ENCODE peak calls at places on chromosomes 1 and 21, in six cellular contexts. One of them, this sample, is unnamed.

GRCh38 chr1:25462732-25463131 is 32.0 kb downstream of the MACO1 start:
- DNase-seq in AG09309: no peak
- DNase-seq in omental fat pad: no peak
- DNase-seq in stomach: no peak
- DNase-seq in cardiac muscle cell: no peak
- DNase-seq in fibroblast of lung: no peak
- DNase-seq in this sample: no peak

GRCh38 chr21:22575165-22575584 is 1577.0 kb downstream of the NCAM2 start:
- DNase-seq in AG09309: no peak
- DNase-seq in omental fat pad: no peak
- DNase-seq in stomach: no peak
- DNase-seq in cardiac muscle cell: peak
- DNase-seq in fibroblast of lung: no peak
- DNase-seq in this sample: no peak

GRCh38 chr1:41978986-41979385 is 60.3 kb upstream of the HIVEP3 start:
- DNase-seq in AG09309: no peak
- DNase-seq in omental fat pad: no peak
- DNase-seq in stomach: no peak
- DNase-seq in cardiac muscle cell: no peak
- DNase-seq in fibroblast of lung: no peak
- DNase-seq in this sample: no peak

GRCh38 chr1:230797376-230798186 is 50.4 kb downstream of the CAPN9 start:
- DNase-seq in AG09309: peak
- DNase-seq in omental fat pad: no peak
- DNase-seq in stomach: peak
- DNase-seq in cardiac muscle cell: peak
- DNase-seq in fibroblast of lung: peak
- DNase-seq in this sample: no peak

GRCh38 chr21:42534361-42534900 is 20.8 kb downstream of the SLC37A1 start:
- DNase-seq in AG09309: no peak
- DNase-seq in omental fat pad: no peak
- DNase-seq in stomach: peak
- DNase-seq in cardiac muscle cell: no peak
- DNase-seq in fibroblast of lung: no peak
- DNase-seq in this sample: no peak

GRCh38 chr21:45102391-45102932 is 28.1 kb downstream of the ADARB1 start:
- DNase-seq in AG09309: peak
- DNase-seq in omental fat pad: no peak
- DNase-seq in stomach: peak
- DNase-seq in cardiac muscle cell: no peak
- DNase-seq in fibroblast of lung: peak
- DNase-seq in this sample: no peak

GRCh38 chr1:205813755-205814058 is 709 bp upstream of the SLC41A1 start:
- DNase-seq in AG09309: no peak
- DNase-seq in omental fat pad: no peak
- DNase-seq in stomach: no peak
- DNase-seq in cardiac muscle cell: no peak
- DNase-seq in fibroblast of lung: no peak
- DNase-seq in this sample: no peak

GRCh38 chr1:26483980-26484379 is 11.7 kb downstream of the HMGN2 start:
- DNase-seq in AG09309: no peak
- DNase-seq in omental fat pad: no peak
- DNase-seq in stomach: no peak
- DNase-seq in cardiac muscle cell: no peak
- DNase-seq in fibroblast of lung: peak
- DNase-seq in this sample: no peak

DNA sequence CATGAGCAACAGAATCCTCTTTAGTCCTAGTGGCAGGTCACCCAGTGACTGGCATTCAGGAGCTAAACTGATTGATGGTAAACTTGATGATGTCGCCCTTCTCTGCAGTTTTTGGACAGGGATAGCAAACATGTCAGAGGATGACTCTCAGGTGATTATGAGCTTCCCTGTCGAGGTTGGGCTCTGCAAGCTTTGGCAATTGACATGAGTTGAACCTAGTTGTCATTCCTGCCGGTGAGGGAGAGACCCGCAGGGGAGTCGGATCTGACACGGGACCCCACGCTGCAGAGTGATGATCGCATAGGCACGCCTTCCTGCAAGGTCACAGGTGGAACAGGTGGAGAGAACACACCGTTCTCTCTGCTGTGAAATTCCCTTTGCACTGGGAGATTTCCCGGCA is 438.0 kb upstream of the VAMP3 start:
- DNase-seq in AG09309: no peak
- DNase-seq in omental fat pad: no peak
- DNase-seq in stomach: no peak
- DNase-seq in cardiac muscle cell: no peak
- DNase-seq in fibroblast of lung: no peak
- DNase-seq in this sample: no peak
- TF ChIP-seq CTCF in AG09309: no peak
- TF ChIP-seq CTCF in omental fat pad: no peak
- TF ChIP-seq CTCF in stomach: no peak
- TF ChIP-seq CTCF in cardiac muscle cell: no peak
- TF ChIP-seq CTCF in fibroblast of lung: no peak
- TF ChIP-seq CTCF in this sample: no peak

GRCh38 chr1:77953907-77954306 is 25.0 kb downstream of the FUBP1 start:
- DNase-seq in AG09309: no peak
- DNase-seq in omental fat pad: no peak
- DNase-seq in stomach: no peak
- DNase-seq in cardiac muscle cell: no peak
- DNase-seq in fibroblast of lung: no peak
- DNase-seq in this sample: no peak

GRCh38 chr1:77950873-77951272 is 28.0 kb downstream of the FUBP1 start:
- DNase-seq in AG09309: no peak
- DNase-seq in omental fat pad: no peak
- DNase-seq in stomach: no peak
- DNase-seq in cardiac muscle cell: no peak
- DNase-seq in fibroblast of lung: no peak
- DNase-seq in this sample: no peak

GRCh38 chr1:77945345-77945744 is 33.5 kb downstream of the FUBP1 start:
- DNase-seq in AG09309: no peak
- DNase-seq in omental fat pad: no peak
- DNase-seq in stomach: no peak
- DNase-seq in cardiac muscle cell: no peak
- DNase-seq in fibroblast of lung: no peak
- DNase-seq in this sample: no peak

GRCh38 chr1:77951328-77951727 is 27.5 kb downstream of the FUBP1 start:
- DNase-seq in AG09309: no peak
- DNase-seq in omental fat pad: no peak
- DNase-seq in stomach: no peak
- DNase-seq in cardiac muscle cell: no peak
- DNase-seq in fibroblast of lung: no peak
- DNase-seq in this sample: no peak

GRCh38 chr1:77948841-77949424 is 29.9 kb downstream of the FUBP1 start:
- DNase-seq in AG09309: no peak
- DNase-seq in omental fat pad: no peak
- DNase-seq in stomach: no peak
- DNase-seq in cardiac muscle cell: peak
- DNase-seq in fibroblast of lung: peak
- DNase-seq in this sample: no peak
- TF ChIP-seq CTCF in AG09309: peak
- TF ChIP-seq CTCF in omental fat pad: no peak
- TF ChIP-seq CTCF in stomach: no peak
- TF ChIP-seq CTCF in cardiac muscle cell: peak
- TF ChIP-seq CTCF in fibroblast of lung: peak
- TF ChIP-seq CTCF in this sample: no peak

DNA sequence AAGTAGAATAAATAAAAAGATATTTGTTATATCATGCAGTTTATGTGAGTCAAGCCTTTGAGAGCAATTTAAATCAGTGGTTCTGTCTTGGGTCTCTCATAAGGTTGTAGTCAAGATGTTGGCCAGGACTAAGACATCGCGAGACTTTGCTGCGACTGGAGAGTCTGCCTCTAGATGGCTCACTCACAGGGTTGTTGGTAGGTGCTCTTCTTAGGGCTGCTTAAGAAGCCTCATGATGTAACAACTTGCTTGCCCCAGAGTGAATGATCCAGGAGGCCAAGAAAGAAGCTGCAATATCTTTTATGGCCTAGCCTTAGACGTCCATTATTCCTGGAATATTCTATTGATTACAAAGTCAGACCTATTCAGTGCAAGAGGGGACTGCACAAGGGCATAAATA is 73.1 kb upstream of the CACHD1 start:
- DNase-seq in AG09309: no peak
- DNase-seq in omental fat pad: no peak
- DNase-seq in stomach: no peak
- DNase-seq in cardiac muscle cell: no peak
- DNase-seq in fibroblast of lung: no peak
- DNase-seq in this sample: no peak
- TF ChIP-seq CTCF in AG09309: no peak
- TF ChIP-seq CTCF in omental fat pad: no peak
- TF ChIP-seq CTCF in stomach: no peak
- TF ChIP-seq CTCF in cardiac muscle cell: no peak
- TF ChIP-seq CTCF in fibroblast of lung: no peak
- TF ChIP-seq CTCF in this sample: no peak

GRCh38 chr1:91400133-91400725 is 4.4 kb downstream of the HFM1 start:
- DNase-seq in AG09309: no peak
- DNase-seq in omental fat pad: no peak
- DNase-seq in stomach: no peak
- DNase-seq in cardiac muscle cell: no peak
- DNase-seq in fibroblast of lung: no peak
- DNase-seq in this sample: no peak
- TF ChIP-seq CTCF in AG09309: no peak
- TF ChIP-seq CTCF in omental fat pad: no peak
- TF ChIP-seq CTCF in stomach: no peak
- TF ChIP-seq CTCF in cardiac muscle cell: no peak
- TF ChIP-seq CTCF in fibroblast of lung: no peak
- TF ChIP-seq CTCF in this sample: no peak

DNA sequence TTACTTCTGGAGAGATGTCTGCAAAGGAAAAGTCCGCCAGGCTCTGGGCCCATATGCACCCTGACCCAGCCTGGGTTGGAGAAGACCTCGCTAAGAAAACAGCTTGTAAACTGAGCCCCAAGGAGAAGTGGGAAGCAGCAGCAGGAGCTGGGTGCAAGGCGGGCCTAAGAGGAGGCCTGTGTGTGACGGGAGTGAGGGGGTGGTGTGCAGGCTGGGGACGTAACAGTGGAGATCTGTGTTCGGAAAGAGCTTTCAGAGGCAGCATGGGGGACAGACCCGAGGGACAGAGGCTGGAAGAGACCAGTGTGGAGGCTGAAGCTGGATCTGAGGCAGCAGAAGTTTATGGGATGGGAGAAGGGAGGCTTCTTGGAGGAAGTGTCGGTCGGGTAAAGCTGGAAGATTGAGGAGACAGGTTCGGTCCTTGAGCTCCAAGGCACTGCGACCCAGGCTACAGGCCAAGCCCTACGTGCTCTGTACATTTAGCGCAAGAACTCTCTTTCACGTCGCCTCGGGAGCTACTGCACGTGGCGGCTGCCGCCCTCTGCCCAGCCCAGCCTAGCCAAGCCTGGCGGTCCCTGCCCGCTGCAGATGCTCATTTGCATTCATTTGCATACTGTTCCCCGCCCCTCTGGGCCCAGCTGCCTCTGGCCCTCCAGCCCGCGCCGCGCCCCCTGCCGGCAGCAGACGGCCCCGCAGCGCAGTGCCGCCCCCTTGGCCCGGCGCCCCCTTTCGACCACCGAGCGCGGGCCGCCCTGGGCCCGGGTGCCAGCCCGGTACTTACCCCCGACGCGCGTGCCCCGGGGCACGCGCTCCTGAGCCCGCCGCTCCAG is 6.3 kb downstream of the HPCA start:
- DNase-seq in AG09309: no peak
- DNase-seq in omental fat pad: no peak
- DNase-seq in stomach: no peak
- DNase-seq in cardiac muscle cell: peak
- DNase-seq in fibroblast of lung: peak
- DNase-seq in this sample: peak
- TF ChIP-seq CTCF in AG09309: peak
- TF ChIP-seq CTCF in omental fat pad: no peak
- TF ChIP-seq CTCF in stomach: peak
- TF ChIP-seq CTCF in cardiac muscle cell: peak
- TF ChIP-seq CTCF in fibroblast of lung: no peak
- TF ChIP-seq CTCF in this sample: peak